ENCODE peak calls at places on chromosomes 13 and 19, in five cellular contexts. U is A549, K is IMR-90, V is GM12878, R is SK-N-SH. P is an unnamed sample.

GRCh38 chr13:81957121-81957520 is 1616.2 kb upstream of the SPRY2 start:
- DNase-seq in U (no peak), R (no peak), V (no peak), K (no peak), P (no peak)

GRCh38 chr13:87792878-87793277 is 121.7 kb downstream of the SLITRK5 start:
- DNase-seq in V (no peak), K (no peak), U (no peak), R (no peak), P (no peak)

GRCh38 chr13:98175823-98176222 is 1.2 kb downstream of the RNF113B start:
- DNase-seq in K (peak; percentile 63), U (no peak), R (no peak), V (no peak), P (no peak)

GRCh38 chr13:32495429-32495828 is 43.2 kb downstream of the N4BP2L2 start:
- DNase-seq in V (no peak), K (no peak), R (no peak), U (no peak), P (no peak)

GRCh38 chr13:20943519-20944012 is 41.0 kb upstream of the XPO4 start:
- DNase-seq in V (no peak), R (peak; percentile 72), U (peak; percentile 88), K (peak; percentile 97), P (peak; percentile 80)

GRCh38 chr13:42215578-42216421 is 56.2 kb upstream of the AKAP11 start:
- DNase-seq in U (peak; percentile 40), R (peak; percentile 9), V (peak; percentile 4), K (peak; percentile 60), P (peak; percentile 45)

GRCh38 chr19:4902796-4903195 is at the start of gene ARRDC5:
- DNase-seq in U (no peak), K (no peak), V (no peak), R (no peak), P (no peak)

GRCh38 chr19:48635263-48635965 is 1.8 kb downstream of the DBP start:
- DNase-seq in R (peak; percentile 89), V (no peak), K (no peak), U (peak; percentile 73), P (peak; percentile 92)

GRCh38 chr13:98285317-98285716 is 108.2 kb upstream of the RNF113B start:
- DNase-seq in R (peak; percentile 39), V (no peak), U (no peak), K (peak; percentile 49), P (no peak)

GRCh38 chr13:49563513-49563912 is 21.8 kb downstream of the RCBTB1 start:
- DNase-seq in V (no peak), U (no peak), K (peak; percentile 28), R (no peak), P (no peak)

GRCh38 chr13:75993823-75994222 is 357.7 kb downstream of the LMO7 start:
- DNase-seq in U (peak; percentile 18), V (no peak), R (no peak), K (peak; percentile 3), P (no peak)

GRCh38 chr19:4722671-4723464 is 774 bp downstream of the DPP9 start:
- DNase-seq in U (no peak), K (peak; percentile 53), V (no peak), R (no peak), P (no peak)

GRCh38 chr19:23305555-23305954 is 55.4 kb upstream of the ZNF724 start:
- DNase-seq in K (no peak), U (no peak), V (no peak), R (peak; percentile 15), P (no peak)

GRCh38 chr19:48509467-48510194 is 2.0 kb downstream of the LMTK3 start:
- DNase-seq in U (peak; percentile 74), V (no peak), K (no peak), R (no peak), P (peak; percentile 34)

GRCh38 chr13:53782400-53783030 is 753.9 kb downstream of the OLFM4 start:
- DNase-seq in U (peak; percentile 35), R (peak; percentile 30), V (peak; percentile 3), K (peak; percentile 17), P (peak; percentile 21)

GRCh38 chr19:310781-311496 is 19.7 kb upstream of the PLPP2 start:
- DNase-seq in R (peak; percentile 15), K (no peak), U (no peak), V (no peak), P (no peak)

GRCh38 chr19:39377373-39378362 is 13.2 kb downstream of the PAF1 start:
- DNase-seq in U (no peak), V (no peak), R (no peak), K (no peak), P (no peak)

GRCh38 chr19:3743486-3743885 is 18.0 kb downstream of the APBA3 start:
- DNase-seq in U (peak; percentile 31), V (no peak), K (no peak), R (no peak), P (peak; percentile 68)

GRCh38 chr13:95505265-95505664 is 47.3 kb upstream of the CLDN10 start:
- DNase-seq in U (peak; percentile 24), K (no peak), V (no peak), R (no peak), P (no peak)

GRCh38 chr19:48755787-48756674 is 707 bp downstream of the FGF21 start:
- DNase-seq in V (no peak), K (no peak), U (no peak), R (no peak), P (no peak)

GRCh38 chr13:44972956-44973581 is 16.2 kb downstream of the NUFIP1 start:
- DNase-seq in R (peak; percentile 34), V (no peak), K (peak; percentile 38), U (peak; percentile 10), P (no peak)

GRCh38 chr13:21670006-21670882 is 629 bp upstream of the FGF9 start:
- DNase-seq in V (no peak), R (peak; percentile 62), U (peak; percentile 48), K (peak; percentile 48), P (peak; percentile 63)

GRCh38 chr13:44617648-44618047 is 41.5 kb upstream of the TSC22D1 start:
- DNase-seq in K (no peak), V (no peak), R (no peak), U (no peak), P (no peak)

GRCh38 chr19:4444765-4445741 is 12.5 kb downstream of the UBXN6 start:
- DNase-seq in K (no peak), R (no peak), U (no peak), V (no peak), P (peak; percentile 14)

GRCh38 chr13:48892311-48892710 is 83.4 kb upstream of the FNDC3A start:
- DNase-seq in R (no peak), K (peak; percentile 92), V (no peak), U (peak; percentile 69), P (no peak)

GRCh38 chr13:19955873-19956559 is 2.5 kb upstream of the ZMYM2 start:
- DNase-seq in R (no peak), V (no peak), K (no peak), U (no peak), P (no peak)

GRCh38 chr13:37636701-37637100 is 38.1 kb upstream of the POSTN start:
- DNase-seq in K (no peak), U (no peak), V (no peak), R (no peak), P (no peak)

GRCh38 chr19:10420444-10421239 is at the start of gene PDE4A:
- DNase-seq in V (no peak), R (peak; percentile 73), U (peak; percentile 68), K (no peak), P (peak; percentile 70)

GRCh38 chr19:52993342-52994178 is 20.2 kb upstream of the ERVV-1 start:
- DNase-seq in K (peak; percentile 66), R (peak; percentile 94), U (peak; percentile 13), V (no peak), P (peak; percentile 84)

GRCh38 chr13:26168835-26169234 is 53.3 kb downstream of the RNF6 start:
- DNase-seq in V (no peak), U (no peak), K (no peak), R (no peak), P (no peak)

GRCh38 chr13:91106565-91106964 is 240.9 kb upstream of the MIR17HG start:
- DNase-seq in V (no peak), K (no peak), R (no peak), U (no peak), P (no peak)

GRCh38 chr19:29532097-29532496 is 6.3 kb downstream of the VSTM2B start:
- DNase-seq in R (no peak), K (no peak), U (peak; percentile 31), V (no peak), P (no peak)

GRCh38 chr19:51098366-51099069 is 9.7 kb downstream of the CTU1 start:
- DNase-seq in R (no peak), U (no peak), K (no peak), V (no peak), P (no peak)

GRCh38 chr19:43934055-43934984 is 762 bp downstream of the ZNF45 start:
- DNase-seq in U (peak; percentile 28), V (no peak), R (peak; percentile 15), K (peak; percentile 10), P (peak; percentile 23)

GRCh38 chr13:28705734-28706133 is 13.0 kb downstream of the SLC46A3 start:
- DNase-seq in K (peak; percentile 36), R (no peak), U (no peak), V (no peak), P (no peak)

GRCh38 chr19:56139847-56140582 is 1.1 kb upstream of the ZNF444 start:
- DNase-seq in K (no peak), V (no peak), U (no peak), R (no peak), P (peak; percentile 68)

GRCh38 chr13:43783820-43784219 is 3.0 kb downstream of the ENOX1 start:
- DNase-seq in R (peak; percentile 56), U (peak; percentile 27), K (peak; percentile 8), V (no peak), P (no peak)

GRCh38 chr13:73401769-73402168 is 343.0 kb downstream of the KLF5 start:
- DNase-seq in V (no peak), K (no peak), R (no peak), U (peak; percentile 7), P (no peak)

GRCh38 chr13:27044837-27045570 is 126.6 kb downstream of the USP12 start:
- DNase-seq in V (peak; percentile 33), K (no peak), U (no peak), R (no peak), P (no peak)

GRCh38 chr19:38370299-38370698 is 4.1 kb upstream of the PSMD8 start:
- DNase-seq in V (no peak), U (no peak), K (no peak), R (no peak), P (peak; percentile 59)
- TF ChIP-seq RCOR1 in V (no peak), U (no peak), K (no peak), R (no peak), P (no peak)

GRCh38 chr13:112567161-112567862 is 20.6 kb downstream of the TUBGCP3 start:
- DNase-seq in K (peak; percentile 66), V (no peak), R (no peak), U (no peak), P (no peak)
- TF ChIP-seq RCOR1 in K (no peak), V (no peak), R (no peak), U (no peak), P (no peak)

GRCh38 chr13:106038752-106039151 is 496.7 kb downstream of the EFNB2 start:
- DNase-seq in R (no peak), U (peak; percentile 5), K (peak; percentile 90), V (no peak), P (no peak)
- TF ChIP-seq RCOR1 in R (no peak), U (no peak), K (no peak), V (no peak), P (no peak)

DNA sequence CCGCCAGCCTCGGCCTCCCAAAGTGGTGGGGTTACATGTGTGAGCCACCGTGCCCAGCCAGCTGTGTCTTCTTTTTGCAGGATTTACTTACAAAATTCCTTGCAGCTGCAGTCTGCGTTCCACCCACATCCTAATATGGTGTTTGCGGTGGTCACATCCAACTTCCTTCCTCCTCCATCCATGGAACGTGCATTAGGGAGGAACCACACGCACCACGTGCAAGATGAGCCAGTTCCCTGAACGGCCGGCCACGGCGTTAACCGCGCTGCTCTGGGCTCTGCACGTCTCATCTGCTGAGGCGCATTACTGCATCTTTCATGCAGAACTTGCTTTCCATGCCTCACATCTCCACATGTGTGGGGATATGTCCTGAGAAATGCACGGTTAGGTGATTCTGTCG is 13.0 kb upstream of the SIGLEC11 start:
- DNase-seq in K (no peak), R (no peak), U (no peak), V (no peak), P (no peak)
- TF ChIP-seq RCOR1 in K (no peak), R (no peak), U (no peak), V (no peak), P (no peak)